ENCODE peak calls at places on chromosomes 5 and 9, in nine cellular contexts. E, I, L, Q, O, B, H, J and N are unnamed samples.

GRCh38 chr5:174235226-174235992 is 189.9 kb downstream of the NSG2 start:
- DNase-seq in E (no peak), I (no peak), L (no peak), Q (no peak), O (no peak), B (peak; percentile 16), H (no peak), J (no peak), N (no peak)

GRCh38 chr5:71597001-71597400 is 9.9 kb downstream of the MCCC2 start:
- DNase-seq in E (no peak), I (no peak), L (no peak), Q (no peak), O (no peak), B (no peak), H (no peak), J (no peak), N (no peak)

GRCh38 chr9:7542648-7543165 is 256.9 kb downstream of the DMAC1 start:
- DNase-seq in E (no peak), I (no peak), L (no peak), Q (no peak), O (no peak), B (no peak), H (no peak), J (no peak), N (no peak)

GRCh38 chr5:151310932-151311331 is 7.4 kb upstream of the SLC36A3 start:
- DNase-seq in E (no peak), I (no peak), L (no peak), Q (no peak), O (no peak), B (no peak), H (no peak), J (no peak), N (no peak)

GRCh38 chr5:35860686-35861085 is 4.0 kb downstream of the IL7R start:
- DNase-seq in E (no peak), I (no peak), L (no peak), Q (no peak), O (no peak), B (no peak), H (no peak), J (no peak), N (no peak)

GRCh38 chr9:115650768-115651167 is 502.8 kb upstream of the PAPPA start:
- DNase-seq in E (no peak), I (no peak), L (no peak), Q (no peak), O (no peak), B (no peak), H (no peak), J (no peak), N (no peak)

GRCh38 chr5:67350600-67351315 is 154.2 kb upstream of the CD180 start:
- DNase-seq in E (no peak), I (no peak), L (no peak), Q (no peak), O (peak; percentile 14), B (no peak), H (no peak), J (peak; percentile 23), N (no peak)

GRCh38 chr5:61604626-61605025 is 272.6 kb downstream of the ZSWIM6 start:
- DNase-seq in E (no peak), I (no peak), L (no peak), Q (no peak), O (no peak), B (no peak), H (no peak), J (no peak), N (no peak)

GRCh38 chr5:96220610-96221390 is 212.2 kb downstream of the PCSK1 start:
- DNase-seq in E (no peak), I (no peak), L (no peak), Q (no peak), O (no peak), B (no peak), H (no peak), J (no peak), N (no peak)

GRCh38 chr9:88661759-88662158 is 126.8 kb downstream of the NXNL2 start:
- DNase-seq in E (peak; percentile 57), I (no peak), L (no peak), Q (no peak), O (no peak), B (no peak), H (no peak), J (no peak), N (no peak)

GRCh38 chr9:134322781-134323241 is 3.4 kb upstream of the RXRA start:
- DNase-seq in E (no peak), I (no peak), L (peak; percentile 52), Q (no peak), O (peak; percentile 11), B (no peak), H (no peak), J (no peak), N (peak; percentile 34)

GRCh38 chr9:98356953-98357352 is 101.5 kb upstream of the TBC1D2 start:
- DNase-seq in E (no peak), I (no peak), L (no peak), Q (no peak), O (no peak), B (no peak), H (no peak), J (no peak), N (no peak)

GRCh38 chr9:24189986-24190385 is 355.7 kb downstream of the IZUMO3 start:
- DNase-seq in E (no peak), I (no peak), L (no peak), Q (no peak), O (no peak), B (no peak), H (no peak), J (no peak), N (no peak)
- H3K9me3 ChIP-seq in E (peaks cover 3% of the 10 kb centered on the region), I (no peaks in the 10 kb centered on the region), L (no peaks in the 10 kb centered on the region), Q (no peaks in the 10 kb centered on the region), O (peaks cover 23% of the 10 kb centered on the region), B (peaks cover 4% of the 10 kb centered on the region), H (no peaks in the 10 kb centered on the region), J (no peaks in the 10 kb centered on the region), N (peaks cover 40% of the 10 kb centered on the region)

DNA sequence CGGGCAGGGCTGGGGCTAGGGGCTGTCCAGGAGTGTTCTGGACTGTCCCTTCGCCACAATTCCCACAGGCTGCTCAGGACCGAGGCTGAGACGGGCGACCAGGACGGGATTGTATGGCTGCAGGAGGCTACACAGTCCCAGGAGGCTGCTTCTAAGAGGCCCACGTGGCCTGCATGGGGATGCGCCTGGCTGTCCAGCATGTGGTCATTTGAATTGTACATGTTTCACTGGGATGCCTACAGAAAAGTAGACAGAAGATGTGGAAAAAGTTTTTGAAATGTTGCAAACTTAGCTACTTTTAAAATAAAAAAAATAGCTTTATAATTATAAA is 32.6 kb upstream of the SPTLC1 start:
- DNase-seq in E (no peak), I (no peak), L (no peak), Q (no peak), O (no peak), B (no peak), H (no peak), J (no peak), N (no peak)
- H3K4me3 ChIP-seq in E (no peak overlapping the region), I (no peak overlapping the region), L (no peak overlapping the region), Q (no peak overlapping the region), O (no peak overlapping the region), B (no peak overlapping the region), H (no peak overlapping the region), J (no peak overlapping the region), N (no peak overlapping the region)

DNA sequence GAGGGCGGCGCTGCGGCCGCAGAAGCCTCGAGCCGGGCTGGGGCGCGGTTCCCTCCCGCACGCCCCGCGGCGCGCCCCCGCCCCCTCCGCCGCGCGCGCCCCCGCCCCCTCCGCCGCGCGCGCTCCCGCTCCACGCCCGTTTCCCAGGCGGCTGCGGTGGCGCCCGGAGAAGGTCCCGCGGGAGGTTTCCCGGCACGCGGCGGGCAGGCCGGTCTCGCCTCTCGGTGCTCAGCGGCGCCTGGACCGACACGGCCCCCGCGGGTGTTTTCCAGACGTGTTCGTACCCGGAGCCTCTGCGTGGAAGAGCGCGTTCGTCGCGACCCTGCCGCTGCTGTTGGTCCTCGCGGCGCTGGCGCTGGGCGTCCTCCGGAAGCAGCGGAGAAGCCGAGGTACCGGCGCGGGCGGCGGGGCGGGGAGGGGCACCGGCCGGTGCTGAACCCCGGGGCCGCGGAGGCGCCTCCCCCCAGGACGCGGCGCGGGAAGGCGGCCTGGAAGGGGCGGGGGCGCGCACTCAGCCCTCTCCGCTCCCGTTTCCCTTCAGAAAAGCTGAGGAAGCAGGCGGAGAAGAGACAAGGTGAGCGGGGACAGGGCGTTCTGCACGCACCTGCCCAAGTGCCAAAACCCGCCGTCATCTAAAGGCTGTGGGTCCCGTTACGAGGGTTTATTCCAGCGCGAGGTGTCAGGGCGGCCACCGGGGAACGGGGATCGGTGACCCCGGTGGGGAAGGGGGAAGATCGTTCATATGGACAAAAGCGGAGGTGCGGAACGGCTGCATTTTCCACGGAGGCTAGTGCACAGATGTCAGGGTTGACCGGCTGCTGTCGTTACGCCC is 13.1 kb downstream of the BTNL9 start:
- DNase-seq in E (no peak), I (no peak), L (no peak), Q (no peak), O (peak; percentile 9), B (no peak), H (no peak), J (no peak), N (no peak)
- H3K4me1 ChIP-seq in E (no peaks in the 10 kb centered on the region), I (peaks cover 14% of the 10 kb centered on the region), L (no peaks in the 10 kb centered on the region), Q (peaks cover 4% of the 10 kb centered on the region), O (peaks cover 9% of the 10 kb centered on the region), B (peaks cover 3% of the 10 kb centered on the region), H (peaks cover 4% of the 10 kb centered on the region), J (peaks cover 14% of the 10 kb centered on the region), N (peaks cover 2% of the 10 kb centered on the region)

DNA sequence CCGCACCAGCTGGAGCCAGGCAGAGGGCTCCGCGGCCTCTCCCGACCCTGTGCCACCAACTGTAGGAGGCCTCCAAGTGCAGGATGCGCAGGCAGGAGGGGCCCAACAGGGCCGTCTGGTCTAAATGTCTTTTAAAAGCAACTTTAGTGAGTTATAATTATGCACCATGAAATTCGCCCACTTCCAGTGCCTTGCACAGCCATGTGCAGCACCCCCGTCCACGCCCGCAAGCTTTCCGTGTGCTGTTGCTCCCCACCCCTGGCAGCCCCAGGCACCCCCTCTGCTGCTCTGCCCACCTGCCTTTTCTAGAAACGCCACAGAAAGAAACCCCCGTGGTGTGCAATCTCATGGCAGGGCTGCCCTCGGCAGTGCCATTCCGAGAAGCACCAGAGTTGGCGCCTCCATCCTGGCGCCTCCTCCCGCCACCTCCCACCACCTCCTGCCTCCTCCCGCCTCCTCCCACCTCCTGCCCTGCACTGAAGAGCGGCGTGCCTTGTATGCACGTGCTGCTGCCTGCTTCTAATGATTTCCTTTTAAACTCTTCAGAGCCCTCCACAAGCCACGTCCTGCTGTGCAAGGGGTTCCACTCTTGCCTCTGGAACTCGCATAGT is 7.5 kb upstream of the SLC6A18 start:
- DNase-seq in E (peak; percentile 55), I (no peak), L (no peak), Q (no peak), O (no peak), B (no peak), H (no peak), J (no peak), N (no peak)
- H3K9me3 ChIP-seq in E (no peaks in the 10 kb centered on the region), I (no peaks in the 10 kb centered on the region), L (no peaks in the 10 kb centered on the region), Q (no peaks in the 10 kb centered on the region), O (no peaks in the 10 kb centered on the region), B (no peaks in the 10 kb centered on the region), H (no peaks in the 10 kb centered on the region), J (no peaks in the 10 kb centered on the region), N (peaks cover 3% of the 10 kb centered on the region)

GRCh38 chr5:139394123-139394653 is 716 bp downstream of the PROB1 start:
- DNase-seq in E (peak; percentile 62), I (peak; percentile 61), L (no peak), Q (no peak), O (peak; percentile 60), B (peak; percentile 81), H (peak; percentile 28), J (peak; percentile 38), N (peak; percentile 87)
- H3K4me3 ChIP-seq in E (peak overlapping the region; percentile 60), I (no peak overlapping the region), L (peak overlapping the region; percentile 40), Q (peak overlapping the region; percentile 6), O (no peak overlapping the region), B (peak overlapping the region; percentile 93), H (peak overlapping the region; percentile 76), J (peak overlapping the region; percentile 59), N (peak overlapping the region; percentile 35)